ENCODE peak calls at places on chromosomes 11 and 22, in nine cellular contexts. A is iris pigment epithelial cell; W is substantia nigra; S is NCI-H187 treated with DMSO at 0.1 percent for 48 hours; R is stimulated activated CD8-positive, alpha-beta memory T cell treated with anti-CD3 and anti-CD28 coated beads, Interleukin-2, amount 100 ng/mL, for 1 hour; Q is amygdala; M is HS-5; H is activated CD8-positive, alpha-beta memory T cell treated with anti-CD3 and anti-CD28 coated beads, Interleukin-2, amount 50 U/mL, for 4 hours; N is activated CD4-positive, alpha-beta T cell treated with anti-CD3 and anti-CD28 coated beads for 24 hours. U is an unnamed sample.
A peak's percentile ranks its signal among the peaks of the same experiment; 100 is the strongest.

GRCh38 chr11:76721755-76722677 is 51.5 kb upstream of the LRRC32 start:
- DNase-seq in R (peak; percentile 54), H (peak; percentile 74), N (peak; percentile 68), Q (peak; percentile 65), A (peak; percentile 75), S (no peak), M (no peak), W (peak; percentile 75), U (peak; percentile 75)

GRCh38 chr11:121082670-121083069 is 18.4 kb upstream of the TECTA start:
- DNase-seq in Q (no peak), A (no peak), R (no peak), H (no peak), N (no peak), M (no peak), W (no peak), S (no peak), U (peak; percentile 23)

GRCh38 chr11:2553198-2553597 is 108.4 kb downstream of the KCNQ1 start:
- DNase-seq in A (no peak), H (no peak), Q (no peak), M (no peak), S (no peak), N (no peak), W (no peak), R (no peak), U (no peak)

GRCh38 chr11:101470881-101471535 is 112.8 kb downstream of the TRPC6 start:
- DNase-seq in S (no peak), Q (no peak), H (no peak), A (no peak), W (no peak), M (peak; percentile 53), N (no peak), R (no peak), U (peak; percentile 9)

GRCh38 chr22:29071261-29072045 is 1.4 kb upstream of the KREMEN1 start:
- DNase-seq in A (peak; percentile 29), W (no peak), M (no peak), H (no peak), R (no peak), N (no peak), Q (no peak), S (no peak), U (peak; percentile 65)

GRCh38 chr11:117421041-117421440 is 93.4 kb downstream of the CEP164 start:
- DNase-seq in N (no peak), R (no peak), Q (no peak), H (no peak), M (no peak), S (no peak), W (no peak), A (no peak), U (no peak)

GRCh38 chr11:134615041-134615615 is 203.1 kb upstream of the B3GAT1 start:
- DNase-seq in R (no peak), N (no peak), S (no peak), M (no peak), A (no peak), Q (no peak), H (no peak), W (no peak), U (no peak)

GRCh38 chr11:76419896-76420295 is 24.9 kb upstream of the EMSY start:
- DNase-seq in N (no peak), W (no peak), S (no peak), A (peak; percentile 3), M (no peak), Q (no peak), R (peak; percentile 1), H (no peak), U (peak; percentile 16)

GRCh38 chr22:47154621-47155081 is 392.2 kb downstream of the TBC1D22A start:
- DNase-seq in Q (peak; percentile 30), S (no peak), W (peak; percentile 72), H (no peak), N (no peak), M (peak; percentile 5), R (no peak), A (peak; percentile 31), U (peak; percentile 74)

GRCh38 chr11:28366549-28367341 is 258.6 kb downstream of the METTL15 start:
- DNase-seq in S (no peak), N (no peak), A (peak; percentile 86), H (no peak), R (no peak), W (no peak), Q (no peak), M (no peak), U (no peak)

GRCh38 chr11:77119531-77119936 is 8.5 kb upstream of the MYO7A start:
- DNase-seq in N (no peak), W (no peak), A (no peak), M (no peak), H (no peak), S (no peak), Q (no peak), R (no peak), U (no peak)

GRCh38 chr11:131745405-131745804 is 375.0 kb downstream of the NTM start:
- DNase-seq in R (no peak), H (no peak), A (peak; percentile 84), W (no peak), S (no peak), M (no peak), N (no peak), Q (no peak), U (no peak)

GRCh38 chr11:93888026-93888425 is 37.6 kb upstream of the VSTM5 start:
- DNase-seq in W (no peak), H (no peak), S (no peak), M (no peak), N (no peak), Q (no peak), A (no peak), R (no peak), U (no peak)